ENCODE peak calls at places on chromosomes 5 and 9, in nine cellular contexts. A is heart left ventricle, P is AG10803, Q is A549, K is body of pancreas, G is psoas muscle, D is H1, Z is prostate gland, S is left ventricle myocardium inferior. T is an unnamed sample.

GRCh38 chr9:76817489-76817888 is 53.3 kb downstream of the PCA3 start:
- DNase-seq in Z (no peak), K (no peak), Q (peak; percentile 15), G (no peak), D (no peak), P (peak; percentile 72), S (no peak), A (no peak), T (peak; percentile 98)

GRCh38 chr5:142421625-142422397 is 97.0 kb upstream of the SPRY4 start:
- DNase-seq in S (no peak), D (no peak), G (no peak), P (no peak), K (no peak), A (no peak), Q (no peak), Z (no peak), T (no peak)

GRCh38 chr9:137140151-137141012 is 1.4 kb downstream of the GRIN1 start:
- DNase-seq in G (no peak), S (no peak), K (no peak), P (no peak), D (no peak), A (no peak), Z (no peak), Q (no peak), T (no peak)

GRCh38 chr5:141245250-141245717 is at the start of gene PCDHB15:
- DNase-seq in Z (no peak), A (no peak), D (peak; percentile 83), S (peak; percentile 32), P (no peak), Q (no peak), K (peak; percentile 50), G (no peak), T (no peak)

GRCh38 chr5:73205309-73205708 is 32.3 kb downstream of the TMEM174 start:
- DNase-seq in G (no peak), S (no peak), D (peak; percentile 33), K (peak; percentile 35), Q (no peak), Z (no peak), A (no peak), P (no peak), T (no peak)

GRCh38 chr5:141369994-141370848 is at the start of gene PCDHGB3:
- DNase-seq in Q (no peak), K (peak; percentile 39), A (peak; percentile 62), G (peak; percentile 69), P (peak; percentile 73), D (no peak), S (peak; percentile 56), Z (no peak), T (peak; percentile 56)

GRCh38 chr5:106435185-106435584 is 1235.6 kb downstream of the EFNA5 start:
- DNase-seq in A (no peak), D (no peak), Q (no peak), S (no peak), G (no peak), P (no peak), K (no peak), Z (no peak), T (no peak)

GRCh38 chr5:92104126-92104525 is 721.0 kb upstream of the ARRDC3 start:
- DNase-seq in A (no peak), S (no peak), G (no peak), Z (no peak), P (no peak), D (no peak), Q (no peak), K (no peak), T (no peak)

GRCh38 chr5:39176740-39177628 is 42.4 kb downstream of the FYB1 start:
- DNase-seq in Q (no peak), G (no peak), K (no peak), D (no peak), P (no peak), A (no peak), Z (no peak), S (no peak), T (no peak)

GRCh38 chr5:65938256-65938655 is 11.9 kb downstream of the ERBIN start:
- DNase-seq in A (no peak), G (no peak), K (no peak), P (no peak), D (no peak), Q (no peak), Z (no peak), S (no peak), T (no peak)

GRCh38 chr9:36119476-36119875 is 17.1 kb upstream of the GLIPR2 start:
- DNase-seq in D (no peak), Z (no peak), K (no peak), A (no peak), G (no peak), P (no peak), Q (no peak), S (no peak), T (no peak)

GRCh38 chr9:22165144-22165543 is 156.0 kb upstream of the CDKN2B start:
- DNase-seq in Q (no peak), S (no peak), P (peak; percentile 53), K (no peak), A (no peak), Z (no peak), G (no peak), D (no peak), T (peak; percentile 72)

GRCh38 chr9:105500108-105500766 is 52.4 kb downstream of the FSD1L start:
- DNase-seq in Q (no peak), Z (no peak), D (no peak), G (no peak), A (no peak), P (no peak), S (no peak), K (no peak), T (no peak)

GRCh38 chr5:53426517-53426839 is 54.0 kb upstream of the FST start:
- DNase-seq in Z (no peak), S (no peak), K (no peak), G (no peak), D (no peak), A (no peak), P (no peak), Q (no peak), T (no peak)
- TF ChIP-seq CTCF in Z (no peak), S (no peak), K (no peak), G (no peak), D (no peak), A (no peak), P (no peak), Q (no peak), T (no peak)

GRCh38 chr9:117679425-117679824 is 24.8 kb upstream of the TLR4 start:
- DNase-seq in A (no peak), Z (no peak), D (no peak), P (no peak), G (no peak), Q (no peak), K (no peak), S (no peak), T (no peak)

GRCh38 chr9:117681827-117682226 is 22.4 kb upstream of the TLR4 start:
- DNase-seq in A (no peak), Q (no peak), G (no peak), D (no peak), S (no peak), Z (no peak), K (no peak), P (no peak), T (no peak)

GRCh38 chr9:117678882-117679281 is 25.3 kb upstream of the TLR4 start:
- DNase-seq in K (no peak), Z (no peak), S (no peak), A (no peak), Q (no peak), G (no peak), D (no peak), P (no peak), T (peak; percentile 2)

GRCh38 chr9:117672397-117672796 is 31.8 kb upstream of the TLR4 start:
- DNase-seq in Z (no peak), Q (peak; percentile 4), A (no peak), P (peak; percentile 78), K (no peak), S (no peak), G (no peak), D (no peak), T (peak; percentile 56)

GRCh38 chr9:117677578-117677977 is 26.6 kb upstream of the TLR4 start:
- DNase-seq in P (no peak), S (no peak), A (no peak), Z (no peak), Q (no peak), G (no peak), D (no peak), K (no peak), T (no peak)
- H3K4me3 ChIP-seq in P (no peak overlapping the region), S (no peak overlapping the region), A (no peak overlapping the region), Z (no peak overlapping the region), Q (no peak overlapping the region), G (no peak overlapping the region), D (no peak overlapping the region), K (no peak overlapping the region), T (no peak overlapping the region)

DNA sequence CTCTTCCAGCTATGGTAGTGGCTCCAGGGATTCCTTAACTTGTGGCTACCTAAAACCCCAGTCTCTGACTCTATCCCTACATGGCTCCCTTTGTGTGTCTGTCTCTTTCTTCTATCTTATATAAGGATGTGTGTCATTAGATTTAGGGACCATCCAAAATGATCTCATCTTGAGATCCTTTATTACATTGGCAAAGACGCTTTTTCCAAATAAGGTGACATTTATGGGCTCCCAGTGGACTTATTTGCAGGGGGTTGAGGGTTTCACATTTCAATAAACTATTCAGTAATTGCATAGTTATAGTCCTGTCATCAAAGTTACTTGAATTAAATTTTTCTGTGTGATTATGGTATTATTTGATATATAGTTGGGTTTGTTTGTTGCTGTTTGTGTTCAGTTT is 59.2 kb downstream of the NIPBL start:
- DNase-seq in D (no peak), S (no peak), G (no peak), A (no peak), Z (no peak), P (no peak), Q (no peak), K (no peak), T (no peak)
- TF ChIP-seq CTCF in D (no peak), S (no peak), G (no peak), A (no peak), Z (no peak), P (no peak), Q (no peak), K (no peak), T (no peak)

GRCh38 chr5:158569534-158569933 is 530.2 kb downstream of the EBF1 start:
- DNase-seq in S (no peak), Z (no peak), Q (no peak), G (no peak), P (no peak), A (no peak), K (no peak), D (no peak), T (no peak)
- H3K4me3 ChIP-seq in S (no peak overlapping the region), Z (no peak overlapping the region), Q (no peak overlapping the region), G (no peak overlapping the region), P (no peak overlapping the region), A (no peak overlapping the region), K (no peak overlapping the region), D (no peak overlapping the region), T (no peak overlapping the region)

GRCh38 chr9:24616858-24617257 is 71.2 kb upstream of the IZUMO3 start:
- DNase-seq in S (no peak), D (no peak), Z (no peak), Q (no peak), A (no peak), P (no peak), G (no peak), K (no peak), T (no peak)

DNA sequence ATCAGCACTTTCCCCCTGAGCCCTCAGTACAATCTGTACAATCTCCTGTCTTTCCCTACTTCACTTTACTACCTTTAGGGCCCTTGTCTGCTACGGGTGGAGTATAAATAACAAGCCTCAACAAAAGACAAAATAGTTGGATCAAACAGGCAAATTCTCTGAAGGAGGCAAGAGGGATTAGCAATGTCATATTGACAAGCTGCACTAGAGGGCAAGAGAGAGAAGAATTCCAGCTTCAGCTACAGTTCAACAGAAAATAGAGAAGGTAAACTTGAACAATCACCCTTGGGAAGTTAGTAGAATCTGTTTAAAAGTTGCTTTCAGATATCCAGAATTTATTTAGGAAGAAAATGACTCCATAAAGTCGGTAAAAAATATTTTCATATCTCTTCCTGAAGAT is 68.4 kb upstream of the IZUMO3 start:
- DNase-seq in S (no peak), P (no peak), Z (no peak), A (no peak), Q (no peak), K (no peak), D (no peak), G (no peak), T (no peak)
- TF ChIP-seq CTCF in S (no peak), P (no peak), Z (no peak), A (no peak), Q (no peak), K (no peak), D (no peak), G (no peak), T (peak; percentile 2)